ENCODE peak calls at places on chromosomes 16 and 17, in seven cellular contexts. A is transverse colon; R is PC-3; V is mucosa of descending colon; Z is cardiac muscle cell; W is CD4-positive, CD25-positive, alpha-beta regulatory T cell; C is OCI-LY7. T is an unnamed sample. For H3K4me1, the result is how much of the 10 kb centered on the place peaks cover.

GRCh38 chr17:39624313-39624712 is 2.4 kb upstream of the PPP1R1B start:
- DNase-seq in A (no peak), R (no peak), V (no peak), Z (no peak), W (no peak), C (no peak), T (no peak)

GRCh38 chr16:31471875-31472558 is at the start of gene TGFB1I1:
- DNase-seq in A (peak), R (peak), V (peak), Z (peak), W (no peak), C (no peak), T (no peak)

GRCh38 chr17:80291691-80292487 is 31.2 kb downstream of the RNF213 start:
- DNase-seq in A (no peak), R (no peak), V (no peak), Z (no peak), W (no peak), C (no peak), T (no peak)

GRCh38 chr17:65055708-65056638 is 567 bp downstream of the GNA13 start:
- DNase-seq in A (peak), R (peak), V (peak), Z (no peak), W (peak), C (peak), T (peak)

GRCh38 chr17:33889079-33889478 is 366.0 kb upstream of the CCL2 start:
- DNase-seq in A (no peak), R (no peak), V (no peak), Z (no peak), W (no peak), C (no peak), T (no peak)

GRCh38 chr16:56683424-56684162 is 1.3 kb downstream of the MT1X start:
- DNase-seq in A (no peak), R (no peak), V (no peak), Z (no peak), W (no peak), C (no peak), T (no peak)

GRCh38 chr17:1574697-1575471 is 12.3 kb upstream of the PITPNA start:
- DNase-seq in A (no peak), R (no peak), V (no peak), Z (no peak), W (no peak), C (no peak), T (no peak)

GRCh38 chr16:11232302-11232851 is 23.6 kb downstream of the SOCS1 start:
- DNase-seq in A (no peak), R (no peak), V (no peak), Z (no peak), W (no peak), C (no peak), T (no peak)

GRCh38 chr17:792277-792676 is 10.1 kb downstream of the MRM3 start:
- DNase-seq in A (no peak), R (no peak), V (no peak), Z (no peak), W (no peak), C (no peak), T (no peak)

GRCh38 chr17:61467416-61468262 is 15.4 kb downstream of the TBX4 start:
- DNase-seq in A (peak), R (peak), V (no peak), Z (peak), W (no peak), C (peak), T (no peak)

GRCh38 chr16:28984619-28985135 is at the start of gene LAT:
- DNase-seq in A (peak), R (no peak), V (peak), Z (no peak), W (peak), C (peak), T (no peak)

GRCh38 chr16:50844840-50845239 is 103.0 kb downstream of the CYLD start:
- DNase-seq in A (no peak), R (no peak), V (no peak), Z (no peak), W (no peak), C (no peak), T (no peak)

GRCh38 chr16:397736-398332 is 835 bp downstream of the NME4 start:
- DNase-seq in A (peak), R (peak), V (peak), Z (peak), W (peak), C (peak), T (peak)

GRCh38 chr16:64892843-64893242 is 229.0 kb downstream of the CDH11 start:
- DNase-seq in A (no peak), R (peak), V (no peak), Z (peak), W (no peak), C (no peak), T (no peak)
- H3K4me3 ChIP-seq in A (no peak), R (peak), V (no peak), Z (no peak), W (no peak), C (no peak), T (no peak)

DNA sequence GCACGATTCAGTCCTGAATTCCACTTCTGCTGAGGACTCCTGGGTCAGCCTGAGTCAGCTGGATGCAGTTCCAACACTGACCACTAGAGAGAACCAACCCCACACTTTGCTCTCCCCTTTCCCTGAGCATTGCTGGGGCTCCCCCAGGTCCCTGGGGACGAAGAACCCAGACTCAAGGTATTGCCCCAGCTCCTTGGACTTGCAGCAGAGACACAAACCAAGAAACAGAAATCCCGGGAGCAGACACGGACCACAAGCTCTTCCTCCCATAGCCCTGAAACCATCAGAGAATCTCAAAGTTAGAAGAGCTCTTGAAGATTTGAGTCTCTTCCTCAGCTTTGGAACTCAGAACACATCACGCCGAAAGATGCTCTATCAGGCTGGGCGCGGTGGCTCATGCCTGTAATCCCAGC is 678 bp upstream of the GH1 start:
- DNase-seq in A (peak), R (peak), V (peak), Z (peak), W (peak), C (peak), T (no peak)
- H3K4me1 ChIP-seq in A (under half), R (under half), V (under half), Z (under half), W (under half), C (half or more), T (under half)

GRCh38 chr17:67243284-67243683 is 1.7 kb downstream of the HELZ start:
- DNase-seq in A (no peak), R (no peak), V (no peak), Z (no peak), W (no peak), C (no peak), T (no peak)
- H3K4me3 ChIP-seq in A (peak), R (peak), V (no peak), Z (peak), W (peak), C (peak), T (peak)

GRCh38 chr16:88957887-88958577 is 19.0 kb downstream of the CBFA2T3 start:
- DNase-seq in A (no peak), R (no peak), V (peak), Z (no peak), W (no peak), C (no peak), T (peak)
- H3K4me1 ChIP-seq in A (under half), R (under half), V (under half), Z (under half), W (under half), C (under half), T (under half)

DNA sequence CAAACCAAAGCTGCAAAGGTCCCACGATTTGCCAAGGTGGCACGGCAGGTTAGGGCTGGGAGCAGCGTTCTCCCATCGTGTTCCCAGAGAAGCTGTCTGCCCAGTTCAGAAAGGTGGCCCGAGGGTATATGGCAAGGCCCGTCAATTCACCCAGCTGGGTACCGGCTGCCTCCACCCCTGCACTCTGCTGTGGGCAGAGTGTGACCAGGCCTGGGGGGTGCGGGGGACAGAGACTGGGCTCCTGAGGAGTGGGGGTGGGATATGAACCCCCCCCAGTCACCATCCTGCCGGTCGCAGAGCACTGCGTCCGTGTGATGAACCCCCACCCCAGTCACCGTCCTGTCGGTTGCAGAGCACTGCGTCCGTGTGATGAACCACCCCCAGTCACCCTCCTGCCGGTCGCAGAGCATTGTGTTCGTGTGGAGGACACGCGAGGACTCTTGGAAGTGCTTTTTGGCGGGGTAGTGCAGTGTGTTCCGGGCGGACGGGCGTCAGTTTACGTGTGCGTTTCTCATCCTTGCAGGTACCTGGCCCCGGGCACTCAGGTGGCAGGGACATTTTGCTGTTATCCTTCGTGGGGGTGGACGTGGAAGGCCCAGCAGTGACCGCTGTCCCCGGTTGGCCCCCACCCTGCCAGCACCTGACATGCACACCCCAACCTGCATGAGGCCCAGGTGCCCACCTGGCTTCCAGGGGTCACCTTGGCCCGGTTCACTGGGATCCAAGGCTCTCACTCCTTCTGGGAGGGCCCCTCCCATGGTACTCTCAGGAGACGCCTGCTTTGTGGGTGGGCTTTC is 2.7 kb upstream of the FASN start:
- DNase-seq in A (no peak), R (no peak), V (peak), Z (no peak), W (no peak), C (no peak), T (no peak)
- H3K4me3 ChIP-seq in A (no peak), R (no peak), V (no peak), Z (no peak), W (no peak), C (peak), T (peak)

GRCh38 chr16:88643546-88643932 is 5.2 kb downstream of the IL17C start:
- DNase-seq in A (no peak), R (no peak), V (no peak), Z (no peak), W (no peak), C (no peak), T (no peak)
- H3K4me1 ChIP-seq in A (under half), R (under half), V (under half), Z (under half), W (under half), C (under half), T (under half)

GRCh38 chr17:48575673-48576478 is 2.3 kb downstream of the HOXB4 start:
- DNase-seq in A (no peak), R (no peak), V (no peak), Z (no peak), W (no peak), C (no peak), T (no peak)
- H3K4me3 ChIP-seq in A (peak), R (peak), V (no peak), Z (peak), W (no peak), C (no peak), T (peak)

GRCh38 chr17:68790931-68791330 is 164.3 kb downstream of the ABCA8 start:
- DNase-seq in A (no peak), R (no peak), V (no peak), Z (peak), W (no peak), C (no peak), T (peak)
- H3K4me1 ChIP-seq in A (under half), R (under half), V (under half), Z (under half), W (under half), C (under half), T (under half)

GRCh38 chr16:86508028-86508946 is 2.0 kb upstream of the FOXF1 start:
- DNase-seq in A (no peak), R (no peak), V (no peak), Z (no peak), W (no peak), C (no peak), T (no peak)
- H3K4me3 ChIP-seq in A (peak), R (no peak), V (peak), Z (peak), W (no peak), C (no peak), T (peak)

GRCh38 chr17:79006794-79007503 is 2.6 kb downstream of the CANT1 start:
- DNase-seq in A (no peak), R (no peak), V (no peak), Z (no peak), W (no peak), C (no peak), T (peak)
- H3K4me1 ChIP-seq in A (half or more), R (half or more), V (under half), Z (under half), W (under half), C (under half), T (under half)